ENCODE peak calls at places on chromosomes 3 and 15, in seven cellular contexts. A is choroid plexus epithelial cell, H is mucosa of descending colon, S is type B pancreatic cell, W is HL-60, I is cardiac fibroblast, Q is endothelial cell. Y is an unnamed sample.
A peak's percentile ranks its signal among the peaks of the same experiment; 100 is the strongest.

GRCh38 chr15:74994236-74994635 is 1.1 kb upstream of the SCAMP5 start:
- DNase-seq in H (no peak), W (no peak), I (no peak), Q (no peak), S (no peak), A (no peak), Y (no peak)

GRCh38 chr15:90749754-90750153 is 32.6 kb downstream of the BLM start:
- DNase-seq in W (no peak), Q (no peak), A (no peak), I (no peak), S (no peak), H (no peak), Y (no peak)

GRCh38 chr3:62584636-62585035 is 211.3 kb upstream of the FEZF2 start:
- DNase-seq in A (no peak), I (no peak), S (no peak), Q (no peak), H (no peak), W (no peak), Y (no peak)

GRCh38 chr3:94522488-94522887 is 459.6 kb downstream of the NSUN3 start:
- DNase-seq in Q (no peak), I (no peak), H (no peak), W (no peak), S (no peak), A (peak; percentile 16), Y (no peak)

GRCh38 chr3:194767430-194768207 is 81.9 kb downstream of the FAM43A start:
- DNase-seq in Q (no peak), W (no peak), A (no peak), I (no peak), H (no peak), S (no peak), Y (no peak)

GRCh38 chr15:39413558-39413957 is 167.3 kb upstream of the THBS1 start:
- DNase-seq in W (no peak), I (no peak), S (no peak), A (no peak), H (no peak), Q (no peak), Y (peak; percentile 64)

GRCh38 chr15:55060831-55061230 is 135.9 kb downstream of the RSL24D1 start:
- DNase-seq in I (no peak), W (no peak), H (no peak), A (no peak), S (no peak), Q (no peak), Y (no peak)

GRCh38 chr15:64461577-64462162 is 1.3 kb downstream of the ZNF609 start:
- DNase-seq in W (no peak), H (peak; percentile 20), Q (peak; percentile 4), A (peak; percentile 41), I (peak; percentile 48), S (no peak), Y (no peak)

GRCh38 chr15:78737187-78737820 is 74.0 kb downstream of the ADAMTS7 start:
- DNase-seq in H (no peak), A (no peak), S (peak; percentile 34), Q (no peak), I (no peak), W (no peak), Y (no peak)

GRCh38 chr3:20215636-20216035 is 29.6 kb upstream of the SGO1 start:
- DNase-seq in W (no peak), Q (no peak), A (no peak), S (no peak), H (no peak), I (no peak), Y (no peak)

GRCh38 chr15:30042556-30042955 is 40.2 kb upstream of the GOLGA8J start:
- DNase-seq in I (peak; percentile 19), A (peak; percentile 60), Q (no peak), H (no peak), W (no peak), S (no peak), Y (no peak)

GRCh38 chr3:187628169-187628568 is 42.0 kb downstream of the SST start:
- DNase-seq in S (no peak), A (no peak), H (no peak), I (no peak), W (no peak), Q (no peak), Y (no peak)

GRCh38 chr3:31234143-31234542 is 298.6 kb upstream of the STT3B start:
- DNase-seq in W (peak; percentile 74), Q (no peak), S (no peak), I (no peak), A (no peak), H (no peak), Y (peak; percentile 67)

GRCh38 chr15:60077581-60078359 is 73.7 kb downstream of the FOXB1 start:
- DNase-seq in A (no peak), Q (no peak), W (no peak), S (no peak), I (no peak), H (no peak), Y (no peak)

GRCh38 chr3:187669675-187670504 is at the start of gene SST:
- DNase-seq in W (no peak), I (peak; percentile 52), S (peak; percentile 74), A (peak; percentile 67), H (peak; percentile 25), Q (peak; percentile 76), Y (no peak)

GRCh38 chr3:44476181-44476599 is 1.3 kb downstream of the ZNF445 start:
- DNase-seq in A (peak; percentile 68), S (no peak), H (no peak), I (peak; percentile 54), W (peak; percentile 28), Q (no peak), Y (no peak)

GRCh38 chr3:133404925-133405324 is 5.1 kb downstream of the BFSP2 start:
- DNase-seq in S (no peak), A (no peak), W (no peak), I (no peak), Q (no peak), H (no peak), Y (no peak)

GRCh38 chr3:190811775-190812480 is 50.6 kb downstream of the GMNC start:
- DNase-seq in I (peak; percentile 71), W (peak; percentile 15), H (peak; percentile 27), Q (peak; percentile 57), A (peak; percentile 77), S (no peak), Y (no peak)

GRCh38 chr15:59991919-59992318 is 12.2 kb upstream of the FOXB1 start:
- DNase-seq in W (no peak), A (no peak), S (no peak), I (no peak), Q (no peak), H (no peak), Y (no peak)

GRCh38 chr3:177427096-177427495 is 229.8 kb upstream of the TBL1XR1 start:
- DNase-seq in W (no peak), A (no peak), Q (no peak), S (no peak), H (no peak), I (no peak), Y (peak; percentile 72)

GRCh38 chr3:186068243-186068552 is 40.7 kb downstream of the ETV5 start:
- DNase-seq in H (no peak), S (no peak), I (no peak), Q (no peak), W (no peak), A (no peak), Y (no peak)

GRCh38 chr15:99403597-99403996 is 152.3 kb downstream of the LRRC28 start:
- DNase-seq in H (no peak), S (no peak), W (no peak), Q (no peak), A (no peak), I (no peak), Y (no peak)
- TF ChIP-seq CTCF in H (no peak), S (no peak), W (no peak), Q (no peak), A (no peak), I (no peak), Y (no peak)

DNA sequence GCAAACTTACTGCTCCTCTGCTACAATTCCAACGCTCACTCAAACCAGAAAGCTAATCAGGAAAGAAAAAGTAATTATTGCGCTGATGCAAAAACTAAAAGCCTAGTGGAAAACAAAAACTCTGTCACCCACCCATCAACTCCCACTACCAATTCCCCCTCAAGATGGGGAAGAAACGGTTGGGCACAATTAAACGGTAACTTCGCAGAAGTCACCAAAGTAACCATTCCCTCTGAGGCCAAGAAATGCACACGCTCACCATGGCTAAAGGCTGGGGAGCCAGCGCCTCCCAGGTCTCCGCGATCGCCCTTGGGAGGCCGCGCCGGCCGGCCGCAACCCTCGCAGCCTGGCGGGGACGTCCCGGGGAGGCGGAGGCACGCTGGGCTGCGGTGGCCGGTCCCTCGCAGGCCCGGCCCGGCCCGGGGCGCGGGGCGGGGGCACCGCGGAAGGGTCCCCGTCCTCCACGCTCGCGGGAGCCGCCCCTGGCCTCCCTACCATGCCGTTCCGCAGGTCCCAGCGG is 628 bp downstream of the SLTM start:
- DNase-seq in H (no peak), W (no peak), I (peak; percentile 44), A (peak; percentile 35), S (peak; percentile 75), Q (no peak), Y (no peak)
- TF ChIP-seq CTCF in H (no peak), W (no peak), I (no peak), A (no peak), S (no peak), Q (no peak), Y (no peak)

GRCh38 chr3:178434206-178434805 is 101.9 kb upstream of the KCNMB2 start:
- DNase-seq in A (peak; percentile 40), S (no peak), I (peak; percentile 20), W (no peak), Q (no peak), H (no peak), Y (no peak)
- TF ChIP-seq CTCF in A (peak; percentile 31), S (peak; percentile 58), I (no peak), W (no peak), Q (no peak), H (no peak), Y (no peak)

DNA sequence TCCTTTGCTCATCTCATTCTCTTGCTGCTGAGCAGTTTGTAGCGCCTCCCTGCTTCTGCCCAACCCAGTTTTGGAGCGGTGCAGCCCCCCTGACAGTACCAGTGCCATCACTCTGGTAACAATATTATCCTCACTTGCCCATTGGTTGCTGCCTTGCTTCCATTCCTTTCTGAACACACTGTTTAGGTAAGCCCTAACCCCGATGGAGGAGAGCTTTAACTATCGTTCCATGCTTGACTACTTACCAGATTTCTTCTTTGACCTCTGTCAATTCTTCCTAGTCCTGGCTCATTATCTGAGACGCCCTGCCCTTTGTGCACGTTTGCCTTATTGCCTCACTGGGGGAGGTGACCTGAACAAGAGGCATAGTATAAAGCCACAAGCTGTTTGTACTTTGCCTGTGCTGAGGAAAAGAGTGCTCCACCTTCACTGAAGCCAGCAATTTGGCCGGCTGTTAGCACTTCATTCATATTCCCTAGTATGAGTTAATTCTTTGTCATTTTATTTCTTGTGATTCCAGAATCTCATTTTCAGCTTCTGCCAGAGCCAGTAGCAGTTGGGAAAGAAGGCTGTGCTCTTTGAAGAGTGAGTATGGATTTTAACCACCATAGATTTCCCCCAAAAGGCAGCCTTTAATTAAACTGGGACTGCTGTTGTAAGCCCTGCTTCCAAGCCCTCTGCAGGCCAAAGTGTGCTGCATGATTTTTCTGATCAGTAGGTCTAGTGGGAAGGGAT is 11.9 kb downstream of the ABHD6 start:
- DNase-seq in A (peak; percentile 43), S (no peak), Q (no peak), W (no peak), I (no peak), H (peak; percentile 83), Y (no peak)
- TF ChIP-seq CTCF in A (peak; percentile 65), S (peak; percentile 62), Q (no peak), W (no peak), I (peak; percentile 18), H (no peak), Y (no peak)

GRCh38 chr15:25783607-25784131 is 79.5 kb downstream of the ATP10A start:
- DNase-seq in S (no peak), Q (peak; percentile 61), W (no peak), I (peak; percentile 25), H (peak; percentile 23), A (no peak), Y (peak; percentile 67)
- TF ChIP-seq CTCF in S (peak; percentile 66), Q (peak; percentile 72), W (no peak), I (peak; percentile 31), H (no peak), A (peak; percentile 10), Y (peak; percentile 39)

Y was measured in CD14-positive monocyte.